ENCODE peak calls at places on chromosome 1, in six cellular contexts. C is stimulated activated CD8-positive, alpha-beta memory T cell treated with anti-CD3 and anti-CD28 coated beads, Interleukin-4, amount 100 ng/mL, for 1 hour; V is left ventricle myocardium inferior; B is CD4-positive, CD25-positive, alpha-beta regulatory T cell; P is activated naive CD4-positive, alpha-beta T cell treated with anti-CD3 and anti-CD28 coated beads, Interleukin-2, amount 10 ng/mL, durations not matched to agents 7 days and 5 days; U is NAMALWA. D is an unnamed sample.

GRCh38 chr1:229420765-229421164 is 13.1 kb downstream of the ACTA1 start:
- DNase-seq in V (no peak), P (no peak), U (peak), C (no peak), B (no peak), D (no peak)

GRCh38 chr1:189658381-189658780 is 819.3 kb downstream of the BRINP3 start:
- DNase-seq in P (no peak), U (no peak), V (no peak), C (no peak), B (no peak), D (no peak)

GRCh38 chr1:3032970-3033794 is 11.9 kb downstream of the ACTRT2 start:
- DNase-seq in B (peak), V (no peak), C (peak), P (peak), U (no peak), D (no peak)

GRCh38 chr1:168686666-168687065 is 42.3 kb downstream of the DPT start:
- DNase-seq in P (no peak), U (no peak), B (no peak), C (no peak), V (no peak), D (no peak)

GRCh38 chr1:71023515-71023914 is 24.1 kb downstream of the PTGER3 start:
- DNase-seq in P (no peak), V (no peak), B (no peak), C (no peak), U (no peak), D (no peak)

GRCh38 chr1:94925561-94926364 is 1.1 kb downstream of the CNN3 start:
- DNase-seq in P (peak), B (peak), C (no peak), U (peak), V (peak), D (peak)

GRCh38 chr1:28056129-28056925 is 32.1 kb downstream of the EYA3 start:
- DNase-seq in B (peak), V (no peak), P (peak), C (peak), U (no peak), D (peak)

GRCh38 chr1:222629921-222630535 is 12.1 kb downstream of the MIA3 start:
- DNase-seq in P (no peak), B (no peak), V (no peak), U (no peak), C (no peak), D (no peak)

GRCh38 chr1:206753141-206753540 is 17.4 kb upstream of the IL19 start:
- DNase-seq in U (no peak), P (no peak), B (no peak), V (no peak), C (no peak), D (peak)

GRCh38 chr1:52913537-52913936 is 8.0 kb downstream of the ECHDC2 start:
- DNase-seq in P (no peak), C (no peak), U (peak), B (no peak), V (no peak), D (peak)

GRCh38 chr1:22386774-22387173 is 64.9 kb upstream of the ZBTB40 start:
- DNase-seq in C (no peak), U (no peak), P (no peak), V (no peak), B (no peak), D (no peak)

D was measured in NB4.